ENCODE peak calls at places on chromosomes 1 and 21, in seven cellular contexts. L, C, A, F, E, V and B are unnamed samples.

GRCh38 chr1:213067366-213067765 is 16.3 kb downstream of the RPS6KC1 start:
- DNase-seq in L (no peak), C (no peak), A (no peak), F (no peak), E (no peak), V (no peak), B (no peak)

GRCh38 chr1:175902281-175902680 is 158.9 kb upstream of the TNR start:
- DNase-seq in L (no peak), C (no peak), A (no peak), F (no peak), E (no peak), V (no peak), B (no peak)

GRCh38 chr1:10635992-10636391 is 160.5 kb downstream of the CASZ1 start:
- DNase-seq in L (no peak), C (no peak), A (peak), F (no peak), E (no peak), V (no peak), B (no peak)

GRCh38 chr1:183609313-183609712 is 19.1 kb upstream of the NCF2 start:
- DNase-seq in L (no peak), C (peak), A (peak), F (peak), E (peak), V (peak), B (peak)

GRCh38 chr1:181969902-181970301 is 91.6 kb downstream of the ZNF648 start:
- DNase-seq in L (no peak), C (no peak), A (no peak), F (no peak), E (no peak), V (no peak), B (no peak)

GRCh38 chr1:6414443-6414844 is 5.3 kb downstream of the HES2 start:
- DNase-seq in L (no peak), C (peak), A (no peak), F (no peak), E (no peak), V (peak), B (peak)

GRCh38 chr1:223291796-223292195 is 72.2 kb downstream of the SUSD4 start:
- DNase-seq in L (no peak), C (no peak), A (no peak), F (no peak), E (no peak), V (no peak), B (no peak)

GRCh38 chr21:38459490-38459889 is 38.8 kb downstream of the ERG start:
- DNase-seq in L (no peak), C (no peak), A (no peak), F (no peak), E (no peak), V (peak), B (no peak)

GRCh38 chr1:110672001-110672752 is 2.6 kb downstream of the KCNA3 start:
- DNase-seq in L (no peak), C (no peak), A (no peak), F (no peak), E (no peak), V (no peak), B (no peak)

GRCh38 chr21:17903029-17903806 is 84.1 kb upstream of the C21orf91 start:
- DNase-seq in L (no peak), C (peak), A (no peak), F (peak), E (no peak), V (peak), B (no peak)
- TF ChIP-seq CTCF in L (no peak), C (peak), A (no peak), F (no peak), E (peak), V (peak), B (no peak)

DNA sequence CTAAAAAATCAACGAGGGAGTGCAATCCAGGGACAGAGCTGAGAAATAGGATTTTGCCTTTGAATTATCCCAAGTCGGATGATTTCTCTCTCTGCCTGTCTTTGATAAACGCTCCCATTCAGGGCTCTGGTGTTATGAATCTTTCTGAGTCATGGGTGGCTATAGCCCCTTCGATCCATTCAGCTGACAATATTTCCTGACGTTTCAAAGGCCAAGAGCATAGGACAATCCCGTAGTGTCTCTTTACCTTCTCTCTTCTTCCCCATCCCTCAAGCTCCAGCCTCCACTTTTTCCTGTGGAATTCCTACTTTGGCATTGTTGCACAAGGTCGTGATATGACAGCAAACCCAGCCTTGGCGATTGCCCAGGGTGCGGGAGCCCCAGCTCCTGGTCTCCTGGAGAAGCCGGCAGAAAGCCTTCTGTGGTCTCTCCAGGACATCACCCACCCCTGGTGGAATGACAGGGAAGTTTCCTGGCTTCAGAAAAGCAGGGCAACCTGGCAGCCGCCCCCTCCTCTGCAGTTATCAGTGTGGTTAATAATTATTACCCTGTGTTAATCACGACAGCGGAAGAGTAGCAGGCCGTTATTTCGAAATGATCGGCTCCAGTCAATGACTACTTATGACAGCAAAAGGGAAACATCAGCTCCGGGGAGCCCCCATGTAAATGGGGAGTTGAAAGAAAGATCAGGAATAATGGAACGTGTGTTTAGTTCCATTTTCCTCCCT is 8.1 kb upstream of the PLXNA2 start:
- DNase-seq in L (no peak), C (no peak), A (no peak), F (no peak), E (no peak), V (peak), B (no peak)
- TF ChIP-seq CTCF in L (peak), C (peak), A (peak), F (peak), E (peak), V (peak), B (peak)

GRCh38 chr21:29335720-29336119 is 37.0 kb downstream of the BACH1 start:
- DNase-seq in L (no peak), C (no peak), A (no peak), F (no peak), E (no peak), V (peak), B (no peak)
- TF ChIP-seq CTCF in L (no peak), C (peak), A (no peak), F (no peak), E (no peak), V (peak), B (no peak)

GRCh38 chr21:32776743-32777142 is 5.2 kb upstream of the PAXBP1 start:
- DNase-seq in L (no peak), C (no peak), A (no peak), F (no peak), E (no peak), V (no peak), B (no peak)

GRCh38 chr21:32779983-32780382 is 8.4 kb upstream of the PAXBP1 start:
- DNase-seq in L (no peak), C (no peak), A (no peak), F (no peak), E (no peak), V (no peak), B (no peak)

GRCh38 chr21:32777269-32777668 is 5.7 kb upstream of the PAXBP1 start:
- DNase-seq in L (no peak), C (no peak), A (no peak), F (no peak), E (no peak), V (no peak), B (no peak)

GRCh38 chr21:32782698-32783097 is 11.1 kb upstream of the PAXBP1 start:
- DNase-seq in L (no peak), C (no peak), A (no peak), F (no peak), E (no peak), V (no peak), B (no peak)
- TF ChIP-seq CTCF in L (no peak), C (no peak), A (no peak), F (peak), E (no peak), V (peak), B (peak)

GRCh38 chr21:30990514-30991304 is 47.6 kb downstream of the KRTAP19-8 start:
- DNase-seq in L (no peak), C (no peak), A (no peak), F (no peak), E (no peak), V (peak), B (no peak)
- TF ChIP-seq CTCF in L (no peak), C (no peak), A (no peak), F (no peak), E (no peak), V (no peak), B (no peak)

GRCh38 chr1:229786974-229787610 is 161.0 kb downstream of the URB2 start:
- DNase-seq in L (no peak), C (no peak), A (no peak), F (no peak), E (no peak), V (no peak), B (no peak)

GRCh38 chr1:229782469-229782868 is 156.4 kb downstream of the URB2 start:
- DNase-seq in L (no peak), C (no peak), A (no peak), F (no peak), E (no peak), V (no peak), B (no peak)

GRCh38 chr1:229784834-229785233 is 158.8 kb downstream of the URB2 start:
- DNase-seq in L (no peak), C (no peak), A (no peak), F (no peak), E (no peak), V (no peak), B (no peak)

GRCh38 chr1:229781453-229781852 is 155.4 kb downstream of the URB2 start:
- DNase-seq in L (peak), C (no peak), A (no peak), F (no peak), E (no peak), V (peak), B (no peak)
- TF ChIP-seq CTCF in L (peak), C (no peak), A (peak), F (no peak), E (peak), V (peak), B (no peak)

GRCh38 chr21:26844258-26845065 is 747 bp downstream of the ADAMTS1 start:
- DNase-seq in L (peak), C (peak), A (no peak), F (no peak), E (peak), V (peak), B (no peak)
- TF ChIP-seq CTCF in L (no peak), C (peak), A (peak), F (peak), E (peak), V (no peak), B (peak)

GRCh38 chr1:66044912-66045311 is 252.2 kb downstream of the PDE4B start:
- DNase-seq in L (no peak), C (no peak), A (no peak), F (no peak), E (no peak), V (no peak), B (no peak)

GRCh38 chr1:66048011-66048410 is 255.3 kb downstream of the PDE4B start:
- DNase-seq in L (no peak), C (no peak), A (no peak), F (peak), E (no peak), V (no peak), B (no peak)

GRCh38 chr1:66046415-66046814 is 253.7 kb downstream of the PDE4B start:
- DNase-seq in L (no peak), C (no peak), A (no peak), F (no peak), E (no peak), V (no peak), B (no peak)

GRCh38 chr1:66055092-66055491 is 262.4 kb downstream of the PDE4B start:
- DNase-seq in L (no peak), C (no peak), A (no peak), F (no peak), E (no peak), V (no peak), B (no peak)

GRCh38 chr1:66050123-66050522 is 257.4 kb downstream of the PDE4B start:
- DNase-seq in L (no peak), C (no peak), A (no peak), F (no peak), E (no peak), V (no peak), B (no peak)
- TF ChIP-seq CTCF in L (no peak), C (no peak), A (no peak), F (no peak), E (no peak), V (no peak), B (no peak)